ENCODE peak calls at places on chromosomes 13 and 19, in seven cellular contexts. One of them, this sample, is unnamed.

GRCh38 chr13:67932991-67933390 is 702.9 kb upstream of the PCDH9 start:
- DNase-seq in BJ: no peak
- DNase-seq in fibroblast of mammary gland: no peak
- DNase-seq in uterus: no peak
- DNase-seq in heart left ventricle: no peak
- DNase-seq in RWPE2: no peak
- DNase-seq in AG09309: no peak
- DNase-seq in this sample: no peak

GRCh38 chr13:99041788-99042187 is 63.9 kb upstream of the DOCK9 start:
- DNase-seq in AG09309: no peak
- DNase-seq in heart left ventricle: no peak
- DNase-seq in uterus: no peak
- DNase-seq in RWPE2: no peak
- DNase-seq in fibroblast of mammary gland: no peak
- DNase-seq in BJ: no peak
- DNase-seq in this sample: no peak

GRCh38 chr19:51479531-51480331 is 1.4 kb downstream of the CEACAM18 start:
- DNase-seq in BJ: no peak
- DNase-seq in fibroblast of mammary gland: no peak
- DNase-seq in uterus: no peak
- DNase-seq in AG09309: no peak
- DNase-seq in heart left ventricle: no peak
- DNase-seq in RWPE2: no peak
- DNase-seq in this sample: no peak

GRCh38 chr13:42260885-42261654 is 10.9 kb upstream of the AKAP11 start:
- DNase-seq in heart left ventricle: no peak
- DNase-seq in AG09309: no peak
- DNase-seq in RWPE2: no peak
- DNase-seq in fibroblast of mammary gland: no peak
- DNase-seq in uterus: no peak
- DNase-seq in BJ: no peak
- DNase-seq in this sample: no peak

GRCh38 chr13:73194310-73194709 is 135.5 kb downstream of the KLF5 start:
- DNase-seq in fibroblast of mammary gland: no peak
- DNase-seq in heart left ventricle: no peak
- DNase-seq in AG09309: no peak
- DNase-seq in uterus: no peak
- DNase-seq in RWPE2: no peak
- DNase-seq in BJ: no peak
- DNase-seq in this sample: peak; percentile 24

GRCh38 chr13:111519490-111520170 is 199.2 kb downstream of the TEX29 start:
- DNase-seq in heart left ventricle: peak; percentile 45
- DNase-seq in fibroblast of mammary gland: no peak
- DNase-seq in RWPE2: no peak
- DNase-seq in uterus: no peak
- DNase-seq in BJ: no peak
- DNase-seq in AG09309: no peak
- DNase-seq in this sample: no peak

GRCh38 chr13:28357846-28358496 is 137.0 kb downstream of the FLT1 start:
- DNase-seq in uterus: no peak
- DNase-seq in heart left ventricle: no peak
- DNase-seq in fibroblast of mammary gland: no peak
- DNase-seq in BJ: no peak
- DNase-seq in RWPE2: no peak
- DNase-seq in AG09309: no peak
- DNase-seq in this sample: no peak

GRCh38 chr13:63124863-63125262 is 1709.2 kb upstream of the PCDH20 start:
- DNase-seq in AG09309: no peak
- DNase-seq in heart left ventricle: no peak
- DNase-seq in fibroblast of mammary gland: peak; percentile 50
- DNase-seq in uterus: no peak
- DNase-seq in BJ: no peak
- DNase-seq in RWPE2: no peak
- DNase-seq in this sample: peak; percentile 26

GRCh38 chr13:26342898-26343297 is 89.0 kb downstream of the CDK8 start:
- DNase-seq in uterus: no peak
- DNase-seq in BJ: no peak
- DNase-seq in AG09309: no peak
- DNase-seq in RWPE2: no peak
- DNase-seq in fibroblast of mammary gland: no peak
- DNase-seq in heart left ventricle: no peak
- DNase-seq in this sample: no peak

GRCh38 chr13:110036060-110036459 is 249.7 kb upstream of the IRS2 start:
- DNase-seq in heart left ventricle: no peak
- DNase-seq in uterus: no peak
- DNase-seq in RWPE2: no peak
- DNase-seq in AG09309: no peak
- DNase-seq in BJ: no peak
- DNase-seq in fibroblast of mammary gland: no peak
- DNase-seq in this sample: no peak

GRCh38 chr19:28482221-28482620 is 730.7 kb downstream of the UQCRFS1 start:
- DNase-seq in RWPE2: peak; percentile 66
- DNase-seq in BJ: no peak
- DNase-seq in fibroblast of mammary gland: no peak
- DNase-seq in heart left ventricle: no peak
- DNase-seq in uterus: no peak
- DNase-seq in AG09309: no peak
- DNase-seq in this sample: peak; percentile 45

GRCh38 chr13:42899266-42899665 is 92.8 kb downstream of the EPSTI1 start:
- DNase-seq in fibroblast of mammary gland: no peak
- DNase-seq in RWPE2: no peak
- DNase-seq in AG09309: no peak
- DNase-seq in uterus: no peak
- DNase-seq in heart left ventricle: no peak
- DNase-seq in BJ: no peak
- DNase-seq in this sample: no peak

GRCh38 chr19:14161305-14161704 is 24.9 kb upstream of the ASF1B start:
- DNase-seq in heart left ventricle: no peak
- DNase-seq in BJ: no peak
- DNase-seq in AG09309: no peak
- DNase-seq in uterus: no peak
- DNase-seq in RWPE2: no peak
- DNase-seq in fibroblast of mammary gland: no peak
- DNase-seq in this sample: no peak

GRCh38 chr19:29841559-29842367 is 30.0 kb downstream of the CCNE1 start:
- DNase-seq in BJ: no peak
- DNase-seq in AG09309: no peak
- DNase-seq in heart left ventricle: no peak
- DNase-seq in RWPE2: no peak
- DNase-seq in fibroblast of mammary gland: peak; percentile 28
- DNase-seq in uterus: no peak
- DNase-seq in this sample: peak; percentile 76

GRCh38 chr19:46955114-46955812 is 64.4 kb upstream of the NPAS1 start:
- DNase-seq in heart left ventricle: no peak
- DNase-seq in AG09309: no peak
- DNase-seq in uterus: no peak
- DNase-seq in fibroblast of mammary gland: peak; percentile 41
- DNase-seq in BJ: no peak
- DNase-seq in RWPE2: no peak
- DNase-seq in this sample: peak; percentile 24

GRCh38 chr13:111034811-111035210 is 80.3 kb upstream of the ARHGEF7 start:
- DNase-seq in RWPE2: no peak
- DNase-seq in uterus: no peak
- DNase-seq in fibroblast of mammary gland: peak; percentile 62
- DNase-seq in BJ: no peak
- DNase-seq in AG09309: no peak
- DNase-seq in heart left ventricle: no peak
- DNase-seq in this sample: peak; percentile 23

GRCh38 chr19:41879080-41879479 is 2.0 kb downstream of the CD79A start:
- DNase-seq in fibroblast of mammary gland: no peak
- DNase-seq in RWPE2: no peak
- DNase-seq in AG09309: no peak
- DNase-seq in BJ: no peak
- DNase-seq in heart left ventricle: no peak
- DNase-seq in uterus: no peak
- DNase-seq in this sample: no peak

GRCh38 chr19:610071-610800 is 20.6 kb downstream of the HCN2 start:
- DNase-seq in fibroblast of mammary gland: no peak
- DNase-seq in AG09309: no peak
- DNase-seq in heart left ventricle: no peak
- DNase-seq in RWPE2: no peak
- DNase-seq in BJ: no peak
- DNase-seq in uterus: no peak
- DNase-seq in this sample: no peak

GRCh38 chr19:54316746-54317107 is 3.8 kb upstream of the LILRA5 start:
- DNase-seq in RWPE2: no peak
- DNase-seq in uterus: no peak
- DNase-seq in BJ: no peak
- DNase-seq in heart left ventricle: no peak
- DNase-seq in fibroblast of mammary gland: no peak
- DNase-seq in AG09309: no peak
- DNase-seq in this sample: no peak

GRCh38 chr19:50975766-50976165 is 6.4 kb upstream of the KLK6 start:
- DNase-seq in RWPE2: peak; percentile 84
- DNase-seq in uterus: no peak
- DNase-seq in AG09309: no peak
- DNase-seq in heart left ventricle: no peak
- DNase-seq in fibroblast of mammary gland: no peak
- DNase-seq in BJ: no peak
- DNase-seq in this sample: peak; percentile 53

GRCh38 chr19:3123088-3123721 is 12.6 kb upstream of the GNA15 start:
- DNase-seq in heart left ventricle: peak; percentile 55
- DNase-seq in AG09309: no peak
- DNase-seq in uterus: no peak
- DNase-seq in BJ: no peak
- DNase-seq in fibroblast of mammary gland: no peak
- DNase-seq in RWPE2: no peak
- DNase-seq in this sample: no peak

GRCh38 chr13:75544681-75545333 is 4.8 kb upstream of the UCHL3 start:
- DNase-seq in BJ: peak; percentile 52
- DNase-seq in AG09309: peak; percentile 75
- DNase-seq in fibroblast of mammary gland: peak; percentile 96
- DNase-seq in uterus: no peak
- DNase-seq in RWPE2: no peak
- DNase-seq in heart left ventricle: no peak
- DNase-seq in this sample: peak; percentile 85

GRCh38 chr13:76879211-76879875 is 6.9 kb downstream of the KCTD12 start:
- DNase-seq in RWPE2: no peak
- DNase-seq in uterus: peak; percentile 79
- DNase-seq in heart left ventricle: peak; percentile 74
- DNase-seq in BJ: no peak
- DNase-seq in AG09309: peak; percentile 79
- DNase-seq in fibroblast of mammary gland: peak; percentile 86
- DNase-seq in this sample: peak; percentile 81

GRCh38 chr13:98752111-98752941 is at the start of gene SLC15A1:
- DNase-seq in BJ: no peak
- DNase-seq in heart left ventricle: no peak
- DNase-seq in RWPE2: no peak
- DNase-seq in AG09309: no peak
- DNase-seq in uterus: no peak
- DNase-seq in fibroblast of mammary gland: no peak
- DNase-seq in this sample: no peak

GRCh38 chr19:11364935-11365334 is 9.5 kb upstream of the SWSAP1 start:
- DNase-seq in uterus: no peak
- DNase-seq in BJ: no peak
- DNase-seq in AG09309: no peak
- DNase-seq in RWPE2: no peak
- DNase-seq in fibroblast of mammary gland: no peak
- DNase-seq in heart left ventricle: no peak
- DNase-seq in this sample: no peak

GRCh38 chr13:44108345-44108858 is 228.7 kb downstream of the LACC1 start:
- DNase-seq in AG09309: no peak
- DNase-seq in fibroblast of mammary gland: peak; percentile 20
- DNase-seq in RWPE2: no peak
- DNase-seq in uterus: peak; percentile 44
- DNase-seq in heart left ventricle: no peak
- DNase-seq in BJ: no peak
- DNase-seq in this sample: peak; percentile 68

GRCh38 chr19:48424694-48425219 is 21.0 kb upstream of the GRWD1 start:
- DNase-seq in RWPE2: no peak
- DNase-seq in fibroblast of mammary gland: peak; percentile 51
- DNase-seq in AG09309: no peak
- DNase-seq in uterus: no peak
- DNase-seq in BJ: peak; percentile 15
- DNase-seq in heart left ventricle: no peak
- DNase-seq in this sample: peak; percentile 50
- H3K4me3 ChIP-seq in RWPE2: no peak overlapping the region
- H3K4me3 ChIP-seq in fibroblast of mammary gland: no peak overlapping the region
- H3K4me3 ChIP-seq in AG09309: no peak overlapping the region
- H3K4me3 ChIP-seq in uterus: no peak overlapping the region
- H3K4me3 ChIP-seq in BJ: no peak overlapping the region
- H3K4me3 ChIP-seq in heart left ventricle: no peak overlapping the region
- H3K4me3 ChIP-seq in this sample: no peak overlapping the region

GRCh38 chr13:23185542-23185941 is 4.8 kb downstream of the SGCG start:
- DNase-seq in uterus: no peak
- DNase-seq in fibroblast of mammary gland: no peak
- DNase-seq in RWPE2: no peak
- DNase-seq in AG09309: no peak
- DNase-seq in BJ: no peak
- DNase-seq in heart left ventricle: no peak
- DNase-seq in this sample: no peak

GRCh38 chr13:23182142-23182541 is 1.4 kb downstream of the SGCG start:
- DNase-seq in RWPE2: no peak
- DNase-seq in uterus: no peak
- DNase-seq in fibroblast of mammary gland: no peak
- DNase-seq in BJ: no peak
- DNase-seq in heart left ventricle: no peak
- DNase-seq in AG09309: no peak
- DNase-seq in this sample: no peak

GRCh38 chr13:23180711-23181110 is at the start of gene SGCG:
- DNase-seq in heart left ventricle: no peak
- DNase-seq in BJ: no peak
- DNase-seq in AG09309: no peak
- DNase-seq in RWPE2: no peak
- DNase-seq in fibroblast of mammary gland: no peak
- DNase-seq in uterus: no peak
- DNase-seq in this sample: no peak

GRCh38 chr13:23183292-23183691 is 2.5 kb downstream of the SGCG start:
- DNase-seq in fibroblast of mammary gland: no peak
- DNase-seq in AG09309: no peak
- DNase-seq in RWPE2: no peak
- DNase-seq in BJ: no peak
- DNase-seq in heart left ventricle: no peak
- DNase-seq in uterus: no peak
- DNase-seq in this sample: no peak
- H3K4me3 ChIP-seq in fibroblast of mammary gland: no peak overlapping the region
- H3K4me3 ChIP-seq in AG09309: no peak overlapping the region
- H3K4me3 ChIP-seq in RWPE2: no peak overlapping the region
- H3K4me3 ChIP-seq in BJ: no peak overlapping the region
- H3K4me3 ChIP-seq in heart left ventricle: peak overlapping the region; percentile 42
- H3K4me3 ChIP-seq in uterus: no peak overlapping the region
- H3K4me3 ChIP-seq in this sample: no peak overlapping the region

DNA sequence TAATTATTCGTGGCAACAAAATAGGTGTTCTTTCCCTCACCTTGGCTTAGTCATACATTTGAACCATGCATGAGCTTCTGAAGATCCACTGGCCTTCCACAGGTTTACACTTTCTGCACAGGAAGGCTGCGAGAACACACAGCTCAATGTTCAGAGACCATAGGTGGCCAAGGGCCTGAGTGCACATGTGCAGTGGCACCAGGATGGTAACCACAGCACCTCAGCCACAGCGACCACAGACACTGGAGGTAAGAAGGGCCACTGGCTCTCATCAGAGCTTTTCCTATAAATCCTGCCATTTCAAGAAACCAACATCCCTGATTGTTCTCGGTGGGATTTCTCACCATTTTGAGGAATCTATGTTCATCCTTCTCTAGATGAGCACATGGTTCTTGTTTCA is 1.6 kb downstream of the DCLK1 start:
- DNase-seq in uterus: no peak
- DNase-seq in RWPE2: no peak
- DNase-seq in fibroblast of mammary gland: no peak
- DNase-seq in AG09309: no peak
- DNase-seq in heart left ventricle: no peak
- DNase-seq in BJ: no peak
- DNase-seq in this sample: no peak
- H3K4me3 ChIP-seq in uterus: no peak overlapping the region
- H3K4me3 ChIP-seq in RWPE2: no peak overlapping the region
- H3K4me3 ChIP-seq in fibroblast of mammary gland: peak overlapping the region; percentile 61
- H3K4me3 ChIP-seq in AG09309: no peak overlapping the region
- H3K4me3 ChIP-seq in heart left ventricle: no peak overlapping the region
- H3K4me3 ChIP-seq in BJ: no peak overlapping the region
- H3K4me3 ChIP-seq in this sample: no peak overlapping the region

GRCh38 chr19:35249146-35249847 is 495 bp downstream of the LSR start:
- DNase-seq in BJ: no peak
- DNase-seq in fibroblast of mammary gland: no peak
- DNase-seq in RWPE2: no peak
- DNase-seq in heart left ventricle: no peak
- DNase-seq in uterus: no peak
- DNase-seq in AG09309: no peak
- DNase-seq in this sample: no peak
- H3K4me3 ChIP-seq in BJ: no peak overlapping the region
- H3K4me3 ChIP-seq in fibroblast of mammary gland: no peak overlapping the region
- H3K4me3 ChIP-seq in RWPE2: peak overlapping the region; percentile 54
- H3K4me3 ChIP-seq in heart left ventricle: peak overlapping the region; percentile 58
- H3K4me3 ChIP-seq in uterus: peak overlapping the region; percentile 21
- H3K4me3 ChIP-seq in AG09309: no peak overlapping the region
- H3K4me3 ChIP-seq in this sample: peak overlapping the region; percentile 98